ENCODE peak calls at places on chromosome 2, in five cellular contexts. A is mesenchymal stem cell, X is NT2/D1, Y is H9, G is K562. U is an unnamed sample.

GRCh38 chr2:54771166-54771565 is 47.7 kb downstream of the EML6 start:
- DNase-seq in Y (no peak), G (no peak), A (peak; percentile 35), X (no peak), U (no peak)

GRCh38 chr2:167258712-167259111 is 370.4 kb downstream of the XIRP2 start:
- DNase-seq in G (no peak), A (no peak), Y (no peak), X (no peak), U (no peak)

GRCh38 chr2:88697361-88698026 is 6.0 kb downstream of the RPIA start:
- DNase-seq in Y (no peak), X (no peak), G (no peak), A (no peak), U (no peak)

GRCh38 chr2:24721470-24721869 is 71.7 kb downstream of the PTRHD1 start:
- DNase-seq in Y (no peak), X (no peak), G (no peak), A (peak; percentile 92), U (peak; percentile 61)

GRCh38 chr2:197168705-197169104 is 141.9 kb downstream of the ANKRD44 start:
- DNase-seq in A (peak; percentile 65), X (peak; percentile 71), Y (peak; percentile 82), G (peak; percentile 47), U (peak; percentile 84)

GRCh38 chr2:97267411-97268074 is 154.6 kb downstream of the ANKRD36 start:
- DNase-seq in G (peak; percentile 7), A (no peak), X (no peak), Y (peak; percentile 21), U (peak; percentile 18)

GRCh38 chr2:69969126-69969983 is 7.9 kb upstream of the ASPRV1 start:
- DNase-seq in A (no peak), Y (no peak), X (no peak), G (no peak), U (no peak)

GRCh38 chr2:180655393-180655792 is 325.0 kb upstream of the UBE2E3 start:
- DNase-seq in Y (no peak), G (no peak), X (no peak), A (no peak), U (no peak)

GRCh38 chr2:4556136-4556535 is 852.8 kb downstream of the DCDC2C start:
- DNase-seq in G (no peak), X (no peak), Y (no peak), A (no peak), U (no peak)

GRCh38 chr2:175930504-175930903 is 71.6 kb downstream of the LNPK start:
- DNase-seq in Y (no peak), A (peak; percentile 3), X (no peak), G (no peak), U (no peak)

GRCh38 chr2:133972786-133973185 is 281.1 kb upstream of the MGAT5 start:
- DNase-seq in X (no peak), A (no peak), G (no peak), Y (no peak), U (no peak)

GRCh38 chr2:112626604-112627059 is 19.1 kb upstream of the SLC20A1 start:
- DNase-seq in A (peak; percentile 78), X (no peak), G (peak; percentile 72), Y (peak; percentile 62), U (peak; percentile 56)

GRCh38 chr2:190599073-190599472 is 49.8 kb upstream of the NAB1 start:
- DNase-seq in Y (no peak), A (no peak), X (no peak), G (no peak), U (no peak)

GRCh38 chr2:172438741-172439508 is 11.5 kb downstream of the ITGA6 start:
- DNase-seq in Y (no peak), X (no peak), A (no peak), G (no peak), U (peak; percentile 80)

GRCh38 chr2:172439509-172439860 is 12.1 kb downstream of the ITGA6 start:
- DNase-seq in X (no peak), Y (no peak), A (no peak), G (no peak), U (no peak)

GRCh38 chr2:172436889-172437288 is 9.5 kb downstream of the ITGA6 start:
- DNase-seq in G (no peak), Y (no peak), X (no peak), A (no peak), U (no peak)

GRCh38 chr2:172438064-172438421 is 10.7 kb downstream of the ITGA6 start:
- DNase-seq in G (no peak), Y (no peak), X (no peak), A (no peak), U (no peak)

DNA sequence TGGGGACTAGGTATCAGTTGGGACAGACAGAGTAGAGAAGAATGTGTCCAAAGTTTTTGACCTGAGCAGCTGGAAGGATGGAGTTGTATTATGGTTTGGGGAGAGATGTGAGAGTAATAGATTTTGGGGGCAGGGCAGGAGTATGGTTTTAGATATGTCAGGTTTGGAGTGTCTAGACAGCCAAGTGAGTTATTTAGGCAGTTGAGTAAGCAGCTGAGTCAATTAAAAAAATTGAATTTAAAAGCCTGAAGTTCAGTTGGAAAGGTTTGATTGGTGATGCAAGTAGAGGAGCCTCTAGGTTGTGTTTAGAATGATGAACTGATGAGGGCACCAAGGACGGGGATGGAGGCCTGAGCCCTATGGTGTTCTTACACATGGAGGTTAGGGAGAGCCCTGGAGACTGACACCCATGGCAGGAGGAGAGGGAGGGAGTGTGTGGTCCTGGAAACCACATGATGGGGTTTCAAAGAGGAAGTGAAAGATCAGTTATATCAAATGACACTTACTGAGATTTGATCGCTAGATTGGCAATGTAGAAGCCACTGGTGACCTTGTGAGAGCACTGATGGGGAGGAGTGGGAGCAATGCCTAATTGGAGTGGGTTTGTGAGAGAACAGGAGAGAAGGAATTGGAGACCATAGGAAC is 10.2 kb downstream of the ITGA6 start:
- DNase-seq in G (no peak), X (no peak), Y (no peak), A (no peak), U (no peak)
- H3K4me1 ChIP-seq in G (no peaks in the 10 kb centered on the region), X (peaks cover 9% of the 10 kb centered on the region), Y (peaks cover 38% of the 10 kb centered on the region), A (peaks cover 19% of the 10 kb centered on the region), U (peaks cover 19% of the 10 kb centered on the region)

GRCh38 chr2:150464270-150464669 is 23.2 kb downstream of the RND3 start:
- DNase-seq in A (no peak), X (no peak), Y (no peak), G (no peak), U (no peak)

GRCh38 chr2:150462772-150463171 is 24.7 kb downstream of the RND3 start:
- DNase-seq in A (no peak), G (no peak), X (no peak), Y (no peak), U (no peak)

DNA sequence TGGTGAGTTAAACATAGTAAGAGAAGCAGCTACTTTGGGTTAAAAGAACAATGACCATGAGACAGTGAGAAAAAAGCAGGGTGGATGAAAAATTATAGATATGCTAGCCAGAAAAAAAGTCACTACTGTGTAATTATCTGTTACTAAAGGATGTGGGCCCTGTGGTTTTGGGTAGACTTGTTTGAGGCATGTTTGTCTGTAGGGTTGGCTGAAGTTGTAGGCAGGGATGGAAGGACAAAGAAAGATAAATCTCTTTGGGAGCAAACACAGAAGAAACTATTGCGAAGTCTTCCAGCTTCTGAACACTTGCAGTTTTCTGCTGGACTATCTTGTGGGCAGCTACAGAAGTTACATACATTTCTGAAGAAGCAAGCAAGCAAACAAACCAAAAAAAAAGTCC is 28.2 kb downstream of the RND3 start:
- DNase-seq in Y (no peak), X (no peak), G (no peak), A (peak; percentile 14), U (no peak)
- H3K9ac ChIP-seq in Y (no peak overlapping the region), X (no peak overlapping the region), G (no peak overlapping the region), A (peak overlapping the region; percentile 14), U (no peak overlapping the region)

GRCh38 chr2:168801456-168801855 is 981 bp upstream of the NOSTRIN start:
- DNase-seq in X (no peak), A (no peak), G (no peak), Y (no peak), U (no peak)

GRCh38 chr2:168801961-168802824 is at the start of gene NOSTRIN:
- DNase-seq in X (no peak), G (peak; percentile 70), A (peak; percentile 70), Y (no peak), U (peak; percentile 93)

GRCh38 chr2:168805615-168806014 is 3.2 kb downstream of the NOSTRIN start:
- DNase-seq in X (no peak), A (no peak), Y (no peak), G (no peak), U (no peak)

GRCh38 chr2:168802825-168803726 is 639 bp downstream of the NOSTRIN start:
- DNase-seq in A (no peak), G (peak; percentile 42), X (no peak), Y (no peak), U (no peak)

GRCh38 chr2:168804214-168804613 is 1.8 kb downstream of the NOSTRIN start:
- DNase-seq in G (peak; percentile 37), A (no peak), X (no peak), Y (no peak), U (no peak)
- H3K4me1 ChIP-seq in G (peaks cover 13% of the 10 kb centered on the region), A (no peaks in the 10 kb centered on the region), X (peaks cover 4% of the 10 kb centered on the region), Y (peaks cover 14% of the 10 kb centered on the region), U (peaks cover 5% of the 10 kb centered on the region)

DNA sequence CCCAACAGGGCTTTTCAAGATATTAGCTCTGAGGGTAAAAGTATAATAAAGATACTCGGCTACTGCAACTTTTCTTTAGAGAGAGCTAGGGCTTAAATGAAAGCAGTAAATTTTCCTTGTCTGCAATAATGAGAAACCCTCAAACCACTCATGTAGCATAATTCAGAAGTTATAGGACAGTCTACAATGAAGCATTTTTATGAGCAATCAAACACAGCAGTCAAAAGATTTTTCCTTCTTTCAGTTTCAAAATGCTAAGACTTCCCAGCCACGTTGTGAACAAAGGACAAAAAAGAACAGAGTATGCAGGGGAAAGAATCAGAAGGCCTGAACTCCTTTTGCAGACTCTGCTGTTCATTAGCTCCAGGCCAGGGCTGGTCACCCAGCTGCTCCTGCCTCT is 35.3 kb upstream of the CDC42EP3 start:
- DNase-seq in G (no peak), A (no peak), X (no peak), Y (no peak), U (no peak)
- H3K9ac ChIP-seq in G (no peak overlapping the region), A (no peak overlapping the region), X (no peak overlapping the region), Y (no peak overlapping the region), U (no peak overlapping the region)

DNA sequence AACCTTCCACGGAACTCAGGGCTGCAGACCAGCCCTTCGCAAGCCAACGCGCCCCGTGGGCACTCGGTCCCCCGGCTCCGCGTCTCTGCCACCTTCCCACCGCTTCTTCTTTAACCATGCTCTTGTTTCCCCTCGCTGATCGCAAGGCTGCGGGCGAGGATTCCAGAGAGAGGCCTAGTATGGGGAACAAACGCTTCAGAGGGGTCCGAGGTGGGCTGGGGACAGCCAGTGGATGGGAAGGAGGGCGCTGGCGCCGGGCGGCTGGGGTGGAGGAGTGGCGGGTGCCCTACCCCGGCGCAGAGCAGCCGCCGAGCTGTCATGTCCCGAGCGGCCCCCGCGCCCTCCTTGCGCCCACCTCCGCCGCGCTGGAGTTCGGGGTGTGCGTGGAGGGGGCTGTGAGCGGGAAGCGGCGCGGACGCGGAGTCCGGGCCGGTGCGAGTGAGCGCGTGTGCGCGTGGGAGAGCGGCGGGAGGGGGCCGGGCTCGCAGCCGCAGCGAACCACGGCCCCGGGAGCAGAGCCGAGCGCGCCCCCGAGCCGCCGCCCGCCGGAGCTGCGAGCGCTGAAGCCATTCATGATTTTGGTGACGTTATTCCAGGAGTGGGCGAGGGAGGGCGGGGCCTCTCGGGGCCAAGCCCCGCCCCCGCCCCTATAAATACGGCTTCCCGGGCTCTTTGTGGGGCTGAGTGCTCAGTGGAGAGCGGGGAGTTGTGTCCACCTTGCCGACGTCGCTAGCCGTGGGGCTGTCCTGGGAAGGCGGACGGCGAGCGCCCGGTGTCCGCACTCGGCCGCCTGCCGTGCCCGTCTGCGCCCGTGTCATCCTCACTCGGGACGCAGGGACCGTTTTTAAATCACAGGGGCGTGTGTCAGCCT is at the start of gene LBH:
- DNase-seq in Y (peak; percentile 85), X (no peak), G (peak; percentile 93), A (peak; percentile 93), U (peak; percentile 81)
- H3K4me1 ChIP-seq in Y (peaks cover 3% of the 10 kb centered on the region), X (peaks cover 2% of the 10 kb centered on the region), G (peaks cover 33% of the 10 kb centered on the region), A (peaks cover 28% of the 10 kb centered on the region), U (no peaks in the 10 kb centered on the region)

U was measured in colonic mucosa.